ENCODE peak calls at places on chromosomes 13 and 19, in eight cellular contexts. One of them, this sample, is unnamed.
A peak's percentile ranks its signal among the peaks of the same experiment; 100 is the strongest.

GRCh38 chr19:892243-892996 is 567 bp downstream of the MED16 start:
- DNase-seq in IMR-90: no peak
- DNase-seq in fibroblast of lung: no peak
- DNase-seq in H1: no peak
- DNase-seq in A549: no peak
- DNase-seq in K562: no peak
- DNase-seq in neural progenitor cell: peak; percentile 67
- DNase-seq in PC-3: no peak
- DNase-seq in this sample: no peak

GRCh38 chr13:109790951-109791605 is 4.7 kb upstream of the IRS2 start:
- DNase-seq in A549: peak; percentile 69
- DNase-seq in neural progenitor cell: peak; percentile 55
- DNase-seq in fibroblast of lung: peak; percentile 62
- DNase-seq in H1: no peak
- DNase-seq in PC-3: peak; percentile 58
- DNase-seq in K562: peak; percentile 54
- DNase-seq in IMR-90: peak; percentile 41
- DNase-seq in this sample: peak; percentile 35

GRCh38 chr13:112756967-112757758 is 67.3 kb downstream of the ATP11A start:
- DNase-seq in IMR-90: no peak
- DNase-seq in PC-3: no peak
- DNase-seq in H1: no peak
- DNase-seq in neural progenitor cell: peak; percentile 77
- DNase-seq in fibroblast of lung: no peak
- DNase-seq in A549: no peak
- DNase-seq in K562: no peak
- DNase-seq in this sample: no peak

GRCh38 chr19:756821-757688 is 6.1 kb downstream of the MISP start:
- DNase-seq in A549: no peak
- DNase-seq in IMR-90: no peak
- DNase-seq in H1: no peak
- DNase-seq in neural progenitor cell: no peak
- DNase-seq in fibroblast of lung: no peak
- DNase-seq in PC-3: no peak
- DNase-seq in K562: no peak
- DNase-seq in this sample: no peak

GRCh38 chr13:85665286-85665685 is 133.9 kb downstream of the SLITRK6 start:
- DNase-seq in fibroblast of lung: peak; percentile 52
- DNase-seq in A549: peak; percentile 25
- DNase-seq in PC-3: peak; percentile 59
- DNase-seq in neural progenitor cell: no peak
- DNase-seq in H1: no peak
- DNase-seq in K562: no peak
- DNase-seq in IMR-90: peak; percentile 82
- DNase-seq in this sample: peak; percentile 63

GRCh38 chr19:38729653-38730469 is 14.4 kb downstream of the CAPN12 start:
- DNase-seq in PC-3: peak; percentile 53
- DNase-seq in H1: peak; percentile 97
- DNase-seq in fibroblast of lung: peak; percentile 55
- DNase-seq in neural progenitor cell: peak; percentile 88
- DNase-seq in IMR-90: peak; percentile 44
- DNase-seq in A549: peak; percentile 89
- DNase-seq in K562: peak; percentile 77
- DNase-seq in this sample: peak; percentile 43

GRCh38 chr19:44757735-44758505 is 9.4 kb downstream of the BCL3 start:
- DNase-seq in A549: no peak
- DNase-seq in neural progenitor cell: peak; percentile 90
- DNase-seq in H1: peak; percentile 77
- DNase-seq in fibroblast of lung: peak; percentile 76
- DNase-seq in IMR-90: peak; percentile 63
- DNase-seq in PC-3: no peak
- DNase-seq in K562: no peak
- DNase-seq in this sample: no peak

GRCh38 chr13:44347905-44348304 is 25.7 kb upstream of the SERP2 start:
- DNase-seq in K562: no peak
- DNase-seq in neural progenitor cell: no peak
- DNase-seq in A549: no peak
- DNase-seq in PC-3: no peak
- DNase-seq in fibroblast of lung: peak; percentile 45
- DNase-seq in IMR-90: peak; percentile 33
- DNase-seq in H1: no peak
- DNase-seq in this sample: no peak

GRCh38 chr13:63110431-63110830 is 1694.8 kb upstream of the PCDH20 start:
- DNase-seq in H1: no peak
- DNase-seq in fibroblast of lung: no peak
- DNase-seq in K562: no peak
- DNase-seq in PC-3: no peak
- DNase-seq in A549: no peak
- DNase-seq in IMR-90: peak; percentile 43
- DNase-seq in neural progenitor cell: no peak
- DNase-seq in this sample: no peak

GRCh38 chr19:33631628-33631995 is 9.9 kb downstream of the CHST8 start:
- DNase-seq in neural progenitor cell: no peak
- DNase-seq in fibroblast of lung: no peak
- DNase-seq in K562: no peak
- DNase-seq in IMR-90: no peak
- DNase-seq in A549: no peak
- DNase-seq in H1: peak; percentile 41
- DNase-seq in PC-3: no peak
- DNase-seq in this sample: no peak

GRCh38 chr13:101115762-101116161 is 300.5 kb downstream of the NALCN start:
- DNase-seq in A549: peak; percentile 13
- DNase-seq in fibroblast of lung: peak; percentile 5
- DNase-seq in H1: no peak
- DNase-seq in K562: no peak
- DNase-seq in PC-3: peak; percentile 21
- DNase-seq in neural progenitor cell: peak; percentile 53
- DNase-seq in IMR-90: no peak
- DNase-seq in this sample: peak; percentile 12

GRCh38 chr19:44747739-44748425 is 626 bp upstream of the BCL3 start:
- DNase-seq in PC-3: peak; percentile 46
- DNase-seq in IMR-90: peak; percentile 61
- DNase-seq in H1: peak; percentile 59
- DNase-seq in A549: peak; percentile 92
- DNase-seq in neural progenitor cell: peak; percentile 17
- DNase-seq in fibroblast of lung: peak; percentile 73
- DNase-seq in K562: no peak
- DNase-seq in this sample: peak; percentile 65

GRCh38 chr19:29625316-29625715 is 19.2 kb downstream of the POP4 start:
- DNase-seq in neural progenitor cell: peak; percentile 76
- DNase-seq in K562: no peak
- DNase-seq in fibroblast of lung: no peak
- DNase-seq in A549: no peak
- DNase-seq in IMR-90: no peak
- DNase-seq in PC-3: no peak
- DNase-seq in H1: no peak
- DNase-seq in this sample: no peak

GRCh38 chr19:37809366-37809765 is 30.0 kb upstream of the ZNF573 start:
- DNase-seq in PC-3: no peak
- DNase-seq in H1: no peak
- DNase-seq in fibroblast of lung: no peak
- DNase-seq in A549: no peak
- DNase-seq in neural progenitor cell: no peak
- DNase-seq in IMR-90: no peak
- DNase-seq in K562: no peak
- DNase-seq in this sample: no peak

GRCh38 chr19:42926781-42927180 is 9.1 kb upstream of the PSG6 start:
- DNase-seq in H1: no peak
- DNase-seq in K562: no peak
- DNase-seq in A549: no peak
- DNase-seq in PC-3: no peak
- DNase-seq in fibroblast of lung: no peak
- DNase-seq in IMR-90: no peak
- DNase-seq in neural progenitor cell: no peak
- DNase-seq in this sample: no peak

GRCh38 chr19:13020002-13020414 is 24.7 kb downstream of the NFIX start:
- DNase-seq in A549: no peak
- DNase-seq in K562: no peak
- DNase-seq in PC-3: peak; percentile 51
- DNase-seq in fibroblast of lung: no peak
- DNase-seq in neural progenitor cell: peak; percentile 80
- DNase-seq in IMR-90: peak; percentile 34
- DNase-seq in H1: peak; percentile 81
- DNase-seq in this sample: peak; percentile 72
- H3K4me1 ChIP-seq in A549: peaks cover 4% of the 10 kb centered on the region
- H3K4me1 ChIP-seq in K562: peaks cover 58% of the 10 kb centered on the region
- H3K4me1 ChIP-seq in PC-3: peaks cover 67% of the 10 kb centered on the region
- H3K4me1 ChIP-seq in fibroblast of lung: peaks cover 29% of the 10 kb centered on the region
- H3K4me1 ChIP-seq in neural progenitor cell: peaks cover 38% of the 10 kb centered on the region
- H3K4me1 ChIP-seq in IMR-90: peaks cover 49% of the 10 kb centered on the region
- H3K4me1 ChIP-seq in H1: peaks cover 34% of the 10 kb centered on the region
- H3K4me1 ChIP-seq in this sample: peaks cover 78% of the 10 kb centered on the region

GRCh38 chr19:2779121-2779740 is 3.8 kb downstream of the SGTA start:
- DNase-seq in neural progenitor cell: no peak
- DNase-seq in fibroblast of lung: no peak
- DNase-seq in IMR-90: no peak
- DNase-seq in H1: no peak
- DNase-seq in PC-3: no peak
- DNase-seq in K562: no peak
- DNase-seq in A549: no peak
- DNase-seq in this sample: no peak

GRCh38 chr19:2774953-2775555 is 8.0 kb downstream of the SGTA start:
- DNase-seq in IMR-90: no peak
- DNase-seq in A549: no peak
- DNase-seq in neural progenitor cell: no peak
- DNase-seq in fibroblast of lung: no peak
- DNase-seq in K562: no peak
- DNase-seq in H1: no peak
- DNase-seq in PC-3: no peak
- DNase-seq in this sample: no peak

GRCh38 chr19:2777952-2778683 is 5.0 kb downstream of the SGTA start:
- DNase-seq in K562: no peak
- DNase-seq in PC-3: no peak
- DNase-seq in A549: no peak
- DNase-seq in fibroblast of lung: no peak
- DNase-seq in IMR-90: no peak
- DNase-seq in neural progenitor cell: no peak
- DNase-seq in H1: no peak
- DNase-seq in this sample: no peak

GRCh38 chr19:2774083-2774679 is 8.9 kb downstream of the SGTA start:
- DNase-seq in H1: no peak
- DNase-seq in IMR-90: no peak
- DNase-seq in PC-3: no peak
- DNase-seq in A549: no peak
- DNase-seq in neural progenitor cell: no peak
- DNase-seq in K562: no peak
- DNase-seq in fibroblast of lung: no peak
- DNase-seq in this sample: no peak

DNA sequence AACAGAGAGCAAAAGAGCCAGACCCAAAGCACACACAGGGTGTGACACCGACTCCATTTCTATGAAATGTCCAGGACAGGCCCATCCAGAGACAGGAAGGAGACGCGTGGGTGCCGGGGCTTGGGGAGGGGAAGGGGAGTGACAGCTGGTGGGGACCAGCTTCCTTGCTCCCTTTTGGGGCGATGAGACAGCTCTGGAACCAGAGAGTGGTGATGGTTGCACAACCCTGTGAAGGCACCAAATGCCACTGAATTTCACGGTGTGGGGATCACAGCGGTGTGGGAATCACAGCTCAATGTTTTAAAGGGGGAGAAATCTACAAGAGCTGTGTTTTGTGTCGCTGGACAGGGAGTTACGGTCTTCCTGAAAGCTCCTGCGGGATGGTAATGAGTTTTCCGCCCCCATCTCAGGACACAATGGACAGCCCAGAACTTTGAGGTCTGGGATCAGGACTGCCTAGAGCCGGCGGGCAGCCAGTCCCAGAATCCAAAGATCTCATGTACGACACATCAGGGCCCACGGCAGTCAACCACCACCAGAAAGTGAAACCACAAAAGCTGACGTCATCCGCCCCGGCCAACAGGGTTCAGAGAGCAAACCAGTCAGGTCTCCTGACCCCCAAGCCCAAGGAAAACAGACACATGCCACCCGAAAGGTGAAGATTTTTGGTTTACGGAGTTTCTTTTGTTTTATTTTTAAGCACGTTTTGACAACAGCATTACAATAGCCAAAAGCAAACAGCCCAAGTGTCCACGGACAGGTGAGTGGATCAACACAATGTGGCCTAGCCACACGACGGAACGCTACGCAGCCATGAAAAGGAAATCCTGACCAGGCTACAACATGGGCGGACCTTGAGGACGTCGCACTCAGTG is 7.3 kb downstream of the SGTA start:
- DNase-seq in H1: no peak
- DNase-seq in neural progenitor cell: no peak
- DNase-seq in IMR-90: peak; percentile 35
- DNase-seq in fibroblast of lung: peak; percentile 36
- DNase-seq in A549: no peak
- DNase-seq in K562: peak; percentile 57
- DNase-seq in PC-3: no peak
- DNase-seq in this sample: peak; percentile 54
- H3K4me2 ChIP-seq in H1: no peak overlapping the region
- H3K4me2 ChIP-seq in neural progenitor cell: no peak overlapping the region
- H3K4me2 ChIP-seq in IMR-90: no peak overlapping the region
- H3K4me2 ChIP-seq in fibroblast of lung: no peak overlapping the region
- H3K4me2 ChIP-seq in A549: no peak overlapping the region
- H3K4me2 ChIP-seq in K562: peak overlapping the region; percentile 56
- H3K4me2 ChIP-seq in PC-3: no peak overlapping the region
- H3K4me2 ChIP-seq in this sample: no peak overlapping the region

DNA sequence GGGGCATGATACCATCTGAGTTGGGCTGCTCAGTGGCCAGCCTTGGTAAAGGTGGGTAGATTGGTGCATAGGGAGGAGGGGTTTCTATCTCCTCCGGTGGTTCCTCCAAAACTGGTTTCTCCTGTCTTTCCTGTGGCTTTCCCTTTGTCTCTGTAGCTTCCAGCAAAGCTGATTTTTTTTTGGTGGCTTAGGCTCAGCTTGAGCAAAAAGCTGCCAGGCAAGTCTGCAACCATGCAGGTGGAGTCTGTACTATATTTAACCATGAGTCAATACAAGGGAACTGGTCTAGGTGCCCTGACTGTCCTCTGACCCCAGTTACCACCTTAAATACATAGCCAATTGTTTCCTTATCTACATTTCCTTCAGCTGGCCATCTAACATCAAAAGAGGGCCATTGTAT is 64.0 kb upstream of the ZNF681 start:
- DNase-seq in PC-3: peak; percentile 81
- DNase-seq in neural progenitor cell: no peak
- DNase-seq in fibroblast of lung: no peak
- DNase-seq in A549: no peak
- DNase-seq in H1: no peak
- DNase-seq in K562: no peak
- DNase-seq in IMR-90: no peak
- DNase-seq in this sample: peak; percentile 21
- H3K27ac ChIP-seq in PC-3: peak overlapping the region; percentile 55
- H3K27ac ChIP-seq in neural progenitor cell: no peak overlapping the region
- H3K27ac ChIP-seq in fibroblast of lung: no peak overlapping the region
- H3K27ac ChIP-seq in A549: no peak overlapping the region
- H3K27ac ChIP-seq in H1: no peak overlapping the region
- H3K27ac ChIP-seq in K562: no peak overlapping the region
- H3K27ac ChIP-seq in IMR-90: no peak overlapping the region
- H3K27ac ChIP-seq in this sample: no peak overlapping the region

DNA sequence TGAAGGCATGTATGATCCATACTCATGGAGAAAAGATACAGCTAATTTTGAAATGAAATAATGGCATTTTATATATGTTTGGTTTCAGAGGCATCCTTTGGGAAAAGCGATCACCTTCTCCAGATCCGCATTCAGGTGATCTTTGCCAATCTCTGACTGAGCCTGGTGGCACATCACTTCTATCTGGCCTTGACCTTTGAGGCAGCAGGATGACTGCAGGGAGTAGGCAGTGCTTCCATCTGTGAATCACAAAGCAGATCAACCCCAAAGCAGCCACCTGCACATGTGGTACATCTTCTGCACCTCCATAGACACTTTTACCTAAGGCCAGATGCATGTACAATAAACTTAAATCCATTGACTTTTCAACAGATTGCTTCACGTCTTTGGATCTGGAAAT is 53.4 kb downstream of the SPATA13 start:
- DNase-seq in PC-3: no peak
- DNase-seq in IMR-90: no peak
- DNase-seq in H1: no peak
- DNase-seq in fibroblast of lung: no peak
- DNase-seq in K562: no peak
- DNase-seq in A549: no peak
- DNase-seq in neural progenitor cell: no peak
- DNase-seq in this sample: no peak
- H3K4me1 ChIP-seq in PC-3: peaks cover 23% of the 10 kb centered on the region
- H3K4me1 ChIP-seq in IMR-90: peaks cover 16% of the 10 kb centered on the region
- H3K4me1 ChIP-seq in H1: peaks cover 19% of the 10 kb centered on the region
- H3K4me1 ChIP-seq in fibroblast of lung: no peaks in the 10 kb centered on the region
- H3K4me1 ChIP-seq in K562: no peaks in the 10 kb centered on the region
- H3K4me1 ChIP-seq in A549: peaks cover 32% of the 10 kb centered on the region
- H3K4me1 ChIP-seq in neural progenitor cell: peaks cover 17% of the 10 kb centered on the region
- H3K4me1 ChIP-seq in this sample: peaks cover 7% of the 10 kb centered on the region

This sample was measured in mammary epithelial cell.